ENCODE peak calls at places on chromosomes 5 and 9, in four cellular contexts. O is K562, H is HepG2, W is H1. Z is an unnamed sample.

GRCh38 chr5:91171322-91171721 is 211.8 kb downstream of the ARRDC3 start:
- DNase-seq in H (no peak), W (no peak), O (no peak), Z (no peak)

GRCh38 chr9:23451802-23452418 is 374.1 kb downstream of the ELAVL2 start:
- DNase-seq in H (no peak), O (no peak), W (no peak), Z (no peak)

GRCh38 chr5:153749941-153750340 is 259.5 kb downstream of the GRIA1 start:
- DNase-seq in H (no peak), O (no peak), W (no peak), Z (no peak)

GRCh38 chr5:14685757-14686156 is 21.2 kb downstream of the OTULIN start:
- DNase-seq in H (peak), W (no peak), O (peak), Z (peak)

GRCh38 chr9:14092344-14092743 is 221.6 kb downstream of the NFIB start:
- DNase-seq in W (no peak), H (no peak), O (no peak), Z (no peak)

GRCh38 chr5:10393491-10393890 is 40.0 kb downstream of the MARCHF6 start:
- DNase-seq in W (no peak), O (no peak), H (no peak), Z (no peak)

GRCh38 chr5:92222449-92222848 is 839.3 kb upstream of the ARRDC3 start:
- DNase-seq in O (no peak), H (no peak), W (no peak), Z (peak)

GRCh38 chr5:72242796-72243475 is 77.1 kb downstream of the MRPS27 start:
- DNase-seq in H (no peak), W (no peak), O (no peak), Z (no peak)

GRCh38 chr9:125785187-125785840 is 38.1 kb downstream of the PBX3 start:
- DNase-seq in H (peak), O (no peak), W (no peak), Z (no peak)

GRCh38 chr5:80255425-80255751 is 460 bp downstream of the SERINC5 start:
- DNase-seq in W (no peak), H (no peak), O (peak), Z (peak)
- TF ChIP-seq JUN in W (no peak), H (no peak), O (no peak), Z (no peak)

GRCh38 chr9:2798423-2798822 is 45.5 kb downstream of the PUM3 start:
- DNase-seq in H (no peak), O (no peak), W (no peak), Z (no peak)

GRCh38 chr9:2802494-2802921 is 41.4 kb downstream of the PUM3 start:
- DNase-seq in O (no peak), H (peak), W (no peak), Z (peak)

DNA sequence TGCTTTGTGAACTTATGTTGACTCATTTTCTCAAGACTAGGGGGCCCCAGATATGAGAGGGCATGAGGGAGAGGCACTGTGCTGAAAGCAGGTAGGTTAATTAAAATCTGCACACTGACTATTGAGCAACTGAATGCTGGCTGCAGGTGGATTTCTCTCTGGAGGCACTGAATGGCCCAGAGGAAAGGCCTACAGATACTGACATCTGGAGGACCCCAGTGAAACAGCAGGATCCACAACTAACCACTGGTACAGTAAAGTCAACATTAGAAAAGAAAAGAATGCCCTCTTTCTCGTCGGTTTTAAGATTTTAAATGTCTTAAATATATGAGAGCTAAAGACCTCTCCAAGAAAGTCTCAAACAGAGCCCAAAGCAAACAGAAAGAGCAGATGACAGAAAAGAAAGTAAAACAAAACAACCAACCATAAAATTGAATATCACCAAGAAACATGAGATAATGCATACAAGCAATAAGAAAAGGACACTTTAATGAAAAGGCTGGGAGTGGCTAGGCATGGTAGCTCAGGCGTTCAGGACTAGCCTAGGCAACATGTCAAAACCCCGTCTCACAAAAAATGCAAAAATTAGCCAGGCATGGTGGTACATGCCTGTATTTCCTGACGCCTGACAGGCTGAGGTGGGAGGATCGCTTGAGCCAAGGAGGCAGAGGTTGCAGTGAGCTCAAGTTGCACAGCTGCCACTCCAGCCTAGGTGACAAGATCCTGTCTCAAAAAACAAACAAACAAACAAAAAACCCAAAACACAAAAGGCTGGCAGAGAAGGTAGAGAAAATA is 43.3 kb downstream of the PUM3 start:
- DNase-seq in W (no peak), H (peak), O (no peak), Z (no peak)
- TF ChIP-seq HDAC2 in W (no peak), H (no peak), O (no peak), Z (no peak)

DNA sequence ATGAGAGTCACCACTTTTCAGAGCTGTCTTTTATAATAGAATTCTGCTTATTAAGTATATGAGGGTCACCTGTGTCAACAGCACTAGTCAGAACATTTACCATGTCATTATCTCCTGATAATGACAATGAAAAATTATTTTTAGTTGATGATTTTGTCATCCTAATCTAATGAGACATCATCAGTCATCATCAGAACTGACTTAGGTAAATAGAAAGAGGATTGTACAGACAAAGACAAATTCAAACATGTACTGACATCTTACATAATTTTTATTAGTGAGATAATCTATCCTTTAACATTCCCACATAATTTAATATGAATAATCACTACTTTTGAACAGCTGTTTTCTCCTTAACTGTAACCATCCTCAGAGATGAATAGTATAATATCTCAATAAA is 22.6 kb downstream of the CDH9 start:
- DNase-seq in W (no peak), O (no peak), H (no peak), Z (no peak)
- TF ChIP-seq RAD21 in W (no peak), O (no peak), H (no peak), Z (no peak)

DNA sequence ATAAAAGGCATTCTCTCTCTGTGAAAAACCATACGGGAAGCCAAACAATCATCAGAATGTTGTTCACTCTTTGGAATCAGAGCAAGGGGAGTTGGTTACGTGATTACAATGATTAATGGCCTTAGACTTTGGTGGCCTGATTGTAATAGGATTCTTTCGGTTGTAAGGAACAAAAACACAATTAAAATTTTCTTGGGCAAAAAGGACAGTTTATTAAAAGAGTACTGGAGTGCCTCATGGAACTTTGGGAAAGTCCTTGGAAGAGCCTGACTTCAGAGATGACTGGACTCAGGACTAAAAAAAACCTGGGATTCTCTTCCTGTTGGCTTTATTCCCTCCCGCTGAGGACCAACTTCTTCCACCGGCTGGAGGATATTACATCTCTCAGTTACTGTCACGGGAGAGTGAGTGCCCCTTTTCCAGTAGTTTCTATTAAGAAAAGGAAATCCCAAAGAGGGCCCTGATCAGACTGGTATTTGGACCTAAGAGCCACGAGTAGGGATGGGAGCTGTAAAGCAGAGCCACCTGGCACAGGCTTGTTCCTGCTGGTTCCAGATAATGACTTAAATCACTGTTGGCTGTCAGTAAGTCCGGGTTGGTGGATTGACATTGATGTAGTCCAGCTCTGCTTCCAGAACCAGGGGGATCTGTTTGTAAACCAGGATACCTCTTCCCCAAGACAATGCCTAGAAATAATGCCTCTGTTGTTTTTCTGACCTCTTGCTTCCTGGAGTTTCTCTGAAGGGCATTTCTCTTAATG is 53.9 kb downstream of the CFAP95 start:
- DNase-seq in W (no peak), H (no peak), O (no peak), Z (no peak)
- TF ChIP-seq JUN in W (no peak), H (no peak), O (no peak), Z (no peak)

GRCh38 chr9:28942941-28943340 is 1369.7 kb upstream of the C9orf72 start:
- DNase-seq in H (no peak), W (no peak), O (no peak), Z (no peak)
- TF ChIP-seq HDAC2 in H (no peak), W (no peak), O (no peak), Z (no peak)

DNA sequence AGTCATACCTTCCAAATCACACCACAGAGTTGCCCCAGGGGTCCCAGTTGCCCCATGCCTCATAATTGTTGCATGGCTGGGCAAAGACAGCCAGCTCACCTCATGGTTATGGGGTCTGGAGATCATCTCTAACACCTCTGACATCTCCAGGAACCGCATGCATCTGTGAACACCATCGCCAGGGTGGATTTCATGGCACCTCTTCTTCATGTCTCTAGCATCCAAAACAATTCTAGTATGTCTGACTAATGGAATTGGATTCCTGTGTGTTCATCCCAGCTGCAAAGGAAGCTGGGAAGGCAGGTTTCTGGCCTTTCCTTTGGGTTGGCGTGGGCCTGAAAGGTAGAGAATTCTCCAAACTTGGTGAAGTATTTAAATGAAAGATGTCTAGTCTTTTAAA is 122.3 kb upstream of the ABCA1 start:
- DNase-seq in W (no peak), H (no peak), O (no peak), Z (no peak)
- TF ChIP-seq RAD21 in W (no peak), H (no peak), O (no peak), Z (no peak)

DNA sequence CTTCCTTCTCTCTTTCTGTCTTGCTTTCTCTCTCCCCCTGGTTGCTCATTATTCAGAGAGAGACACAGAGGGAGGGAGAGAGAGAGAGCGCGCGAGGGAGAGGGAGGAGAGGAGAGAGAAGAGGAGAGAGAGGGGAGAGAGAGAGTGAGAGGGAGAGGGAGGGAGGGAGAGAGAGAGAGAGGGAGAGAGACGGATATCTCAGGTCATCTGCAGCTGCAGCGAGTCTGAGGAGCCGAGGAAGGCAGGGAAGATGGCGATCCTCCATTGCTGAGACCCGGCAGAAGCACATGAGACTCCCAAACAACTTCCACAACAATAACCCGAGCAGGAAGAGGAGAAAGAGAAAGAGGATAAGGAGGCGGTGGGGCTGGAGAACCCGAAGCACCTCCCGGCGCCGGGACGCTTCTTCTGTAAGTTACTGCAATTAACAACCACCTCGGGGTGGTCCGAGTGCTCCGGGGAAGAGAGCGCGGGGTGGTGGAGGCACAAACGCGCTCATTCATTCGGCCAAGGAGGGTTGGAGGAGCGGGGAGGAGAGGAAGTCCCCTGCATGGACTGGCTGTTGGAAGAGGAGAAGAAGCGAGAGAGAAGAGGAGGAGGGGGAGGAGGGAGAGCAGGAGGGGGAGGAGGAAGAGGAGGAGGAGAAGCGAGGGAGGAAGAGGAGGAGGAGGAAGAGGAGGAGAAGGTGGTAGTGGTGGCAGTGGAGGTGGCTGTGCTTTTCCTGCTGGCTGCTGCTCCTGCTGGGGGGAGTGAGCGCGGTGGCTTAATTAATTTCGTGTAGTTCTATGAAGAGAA is at the start of gene ZNF462:
- DNase-seq in H (no peak), O (no peak), W (no peak), Z (peak)
- TF ChIP-seq JUN in H (no peak), O (no peak), W (no peak), Z (peak)